ENCODE peak calls at places on chromosomes 4 and X, in six cellular contexts. R is brain microvascular endothelial cell; N is NCI-H460; Y is progenitor cell of endocrine pancreas; B is HEK293T; K is CD4-positive, alpha-beta memory T cell. F is an unnamed sample.

GRCh38 chr4:8411351-8412180 is 29.0 kb downstream of the ACOX3 start:
- DNase-seq in R (no peak), N (no peak), Y (no peak), B (no peak), K (no peak), F (no peak)

GRCh38 chr4:142091085-142091513 is 454.7 kb downstream of the IL15 start:
- DNase-seq in R (peak), N (peak), Y (no peak), B (no peak), K (no peak), F (peak)

GRCh38 chr4:47668810-47669408 is 169.0 kb downstream of the CORIN start:
- DNase-seq in R (peak), N (peak), Y (no peak), B (peak), K (peak), F (peak)

GRCh38 chrX:130105226-130105625 is 5.1 kb downstream of the ELF4 start:
- DNase-seq in R (no peak), N (no peak), Y (no peak), B (no peak), K (no peak), F (no peak)

GRCh38 chr4:27398911-27399310 is 538.3 kb downstream of the STIM2 start:
- DNase-seq in R (no peak), N (no peak), Y (no peak), B (no peak), K (no peak), F (no peak)

GRCh38 chr4:78310056-78310731 is 241.4 kb upstream of the ANXA3 start:
- DNase-seq in R (no peak), N (no peak), Y (no peak), B (no peak), K (no peak), F (no peak)

GRCh38 chrX:129736491-129736890 is 2.3 kb upstream of the XPNPEP2 start:
- DNase-seq in R (no peak), N (no peak), Y (no peak), B (no peak), K (peak), F (no peak)

GRCh38 chr4:122728781-122729330 is 3.6 kb upstream of the BBS12 start:
- DNase-seq in R (peak), N (no peak), Y (no peak), B (no peak), K (no peak), F (no peak)

GRCh38 chrX:13651150-13651549 is 1.8 kb upstream of the TCEANC start:
- DNase-seq in R (no peak), N (no peak), Y (no peak), B (no peak), K (no peak), F (no peak)

GRCh38 chrX:96703816-96704215 is 19.2 kb downstream of the DIAPH2 start:
- DNase-seq in R (peak), N (no peak), Y (no peak), B (no peak), K (no peak), F (no peak)

GRCh38 chrX:14489437-14489836 is 39.9 kb upstream of the GLRA2 start:
- DNase-seq in R (no peak), N (no peak), Y (no peak), B (no peak), K (no peak), F (no peak)

GRCh38 chr4:123284166-123284565 is 112.4 kb upstream of the SPRY1 start:
- DNase-seq in R (no peak), N (no peak), Y (no peak), B (no peak), K (no peak), F (no peak)

GRCh38 chr4:149203256-149204001 is 612.2 kb downstream of the IQCM start:
- DNase-seq in R (peak), N (no peak), Y (no peak), B (no peak), K (no peak), F (no peak)

GRCh38 chrX:23845316-23845932 is 62.3 kb downstream of the APOO start:
- DNase-seq in R (no peak), N (no peak), Y (no peak), B (no peak), K (no peak), F (no peak)

GRCh38 chr4:101843054-101843453 is 52.5 kb downstream of the BANK1 start:
- DNase-seq in R (no peak), N (no peak), Y (no peak), B (no peak), K (no peak), F (no peak)

GRCh38 chr4:154018659-154019058 is 229.8 kb upstream of the SFRP2 start:
- DNase-seq in R (no peak), N (no peak), Y (no peak), B (no peak), K (no peak), F (no peak)

GRCh38 chrX:95145848-95146540 is 1472.0 kb downstream of the FAM133A start:
- DNase-seq in R (no peak), N (no peak), Y (no peak), B (no peak), K (no peak), F (no peak)

GRCh38 chr4:185932491-185932890 is 120.5 kb upstream of the SORBS2 start:
- DNase-seq in R (peak), N (no peak), Y (no peak), B (no peak), K (no peak), F (peak)

GRCh38 chr4:10625130-10625529 is 59.4 kb downstream of the CLNK start:
- DNase-seq in R (no peak), N (no peak), Y (no peak), B (no peak), K (no peak), F (no peak)

GRCh38 chrX:46863072-46863471 is 26.2 kb downstream of the RP2 start:
- DNase-seq in R (no peak), N (no peak), Y (no peak), B (no peak), K (no peak), F (no peak)

GRCh38 chr4:33715996-33716395 is 2528.3 kb downstream of the ARAP2 start:
- DNase-seq in R (peak), N (no peak), Y (no peak), B (no peak), K (no peak), F (peak)

GRCh38 chr4:122167369-122167768 is 15.2 kb downstream of the BLTP1 start:
- DNase-seq in R (no peak), N (no peak), Y (no peak), B (peak), K (no peak), F (no peak)

GRCh38 chr4:7976025-7976424 is 36.4 kb upstream of the AFAP1 start:
- DNase-seq in R (no peak), N (no peak), Y (no peak), B (no peak), K (no peak), F (no peak)

GRCh38 chrX:136210243-136210642 is 41.0 kb downstream of the MAP7D3 start:
- DNase-seq in R (no peak), N (no peak), Y (no peak), B (no peak), K (no peak), F (no peak)

GRCh38 chr4:114606240-114606639 is 7.6 kb downstream of the UGT8 start:
- DNase-seq in R (no peak), N (no peak), Y (no peak), B (no peak), K (no peak), F (no peak)

GRCh38 chr4:92231511-92231910 is 72.3 kb upstream of the GRID2 start:
- DNase-seq in R (no peak), N (no peak), Y (no peak), B (no peak), K (no peak), F (no peak)

GRCh38 chrX:134836497-134836968 is 154.3 kb upstream of the SMIM10 start:
- DNase-seq in R (no peak), N (no peak), Y (no peak), B (no peak), K (no peak), F (peak)

GRCh38 chr4:79294064-79294463 is 31.8 kb downstream of the NAA11 start:
- DNase-seq in R (no peak), N (no peak), Y (no peak), B (no peak), K (no peak), F (no peak)

GRCh38 chrX:17412692-17413091 is 37.7 kb downstream of the NHS start:
- DNase-seq in R (peak), N (peak), Y (no peak), B (no peak), K (no peak), F (peak)

GRCh38 chr4:141563721-141564120 is 72.7 kb upstream of the IL15 start:
- DNase-seq in R (no peak), N (no peak), Y (no peak), B (no peak), K (no peak), F (no peak)

GRCh38 chr4:60463846-60464502 is 736.2 kb upstream of the ADGRL3 start:
- DNase-seq in R (peak), N (peak), Y (no peak), B (peak), K (no peak), F (no peak)

GRCh38 chrX:118189628-118190027 is 73.0 kb upstream of the KLHL13 start:
- DNase-seq in R (no peak), N (no peak), Y (no peak), B (no peak), K (no peak), F (no peak)

GRCh38 chrX:101408530-101408836 is 461 bp downstream of the HNRNPH2 start:
- DNase-seq in R (no peak), N (no peak), Y (no peak), B (no peak), K (no peak), F (no peak)

GRCh38 chr4:76687730-76688441 is 210.1 kb downstream of the SOWAHB start:
- DNase-seq in R (no peak), N (no peak), Y (no peak), B (no peak), K (no peak), F (no peak)